ENCODE peak calls at places on chromosome 2, in eight cellular contexts. One of them, this sample, is unnamed.

GRCh38 chr2:191345788-191346187 is 100.6 kb downstream of the MYO1B start:
- DNase-seq in left kidney: no peak
- DNase-seq in CD8-positive, alpha-beta T cell: no peak
- DNase-seq in NCI-H2029: no peak
- DNase-seq in AG20443: no peak
- DNase-seq in H54: no peak
- DNase-seq in T-helper 2 cell: no peak
- DNase-seq in glutamatergic neuron: no peak
- DNase-seq in this sample: no peak

GRCh38 chr2:203692039-203692710 is 14.3 kb upstream of the CD28 start:
- DNase-seq in left kidney: peak; percentile 78
- DNase-seq in CD8-positive, alpha-beta T cell: no peak
- DNase-seq in NCI-H2029: no peak
- DNase-seq in AG20443: no peak
- DNase-seq in H54: no peak
- DNase-seq in T-helper 2 cell: no peak
- DNase-seq in glutamatergic neuron: no peak
- DNase-seq in this sample: no peak

GRCh38 chr2:142217804-142218203 is 87.0 kb upstream of the LRP1B start:
- DNase-seq in left kidney: no peak
- DNase-seq in CD8-positive, alpha-beta T cell: no peak
- DNase-seq in NCI-H2029: no peak
- DNase-seq in AG20443: no peak
- DNase-seq in H54: no peak
- DNase-seq in T-helper 2 cell: no peak
- DNase-seq in glutamatergic neuron: no peak
- DNase-seq in this sample: no peak

GRCh38 chr2:226837787-226838603 is 2.1 kb downstream of the RHBDD1 start:
- DNase-seq in left kidney: no peak
- DNase-seq in CD8-positive, alpha-beta T cell: no peak
- DNase-seq in NCI-H2029: no peak
- DNase-seq in AG20443: no peak
- DNase-seq in H54: no peak
- DNase-seq in T-helper 2 cell: no peak
- DNase-seq in glutamatergic neuron: no peak
- DNase-seq in this sample: no peak

GRCh38 chr2:98664323-98664722 is 55.9 kb downstream of the UNC50 start:
- DNase-seq in left kidney: no peak
- DNase-seq in CD8-positive, alpha-beta T cell: peak; percentile 36
- DNase-seq in NCI-H2029: no peak
- DNase-seq in AG20443: no peak
- DNase-seq in H54: no peak
- DNase-seq in T-helper 2 cell: peak; percentile 74
- DNase-seq in glutamatergic neuron: no peak
- DNase-seq in this sample: no peak

GRCh38 chr2:27139310-27139709 is at the start of gene PRR30:
- DNase-seq in left kidney: no peak
- DNase-seq in CD8-positive, alpha-beta T cell: no peak
- DNase-seq in NCI-H2029: no peak
- DNase-seq in AG20443: no peak
- DNase-seq in H54: no peak
- DNase-seq in T-helper 2 cell: no peak
- DNase-seq in glutamatergic neuron: no peak
- DNase-seq in this sample: no peak

GRCh38 chr2:74876081-74876886 is 42.4 kb downstream of the HK2 start:
- DNase-seq in left kidney: peak; percentile 79
- DNase-seq in CD8-positive, alpha-beta T cell: peak; percentile 15
- DNase-seq in NCI-H2029: peak; percentile 22
- DNase-seq in AG20443: peak; percentile 73
- DNase-seq in H54: peak; percentile 54
- DNase-seq in T-helper 2 cell: peak; percentile 37
- DNase-seq in glutamatergic neuron: no peak
- DNase-seq in this sample: peak; percentile 45

GRCh38 chr2:42105330-42106256 is 57.8 kb downstream of the PKDCC start:
- DNase-seq in left kidney: peak; percentile 77
- DNase-seq in CD8-positive, alpha-beta T cell: peak; percentile 69
- DNase-seq in NCI-H2029: no peak
- DNase-seq in AG20443: no peak
- DNase-seq in H54: no peak
- DNase-seq in T-helper 2 cell: peak; percentile 83
- DNase-seq in glutamatergic neuron: no peak
- DNase-seq in this sample: no peak

GRCh38 chr2:20524412-20525040 is 77.7 kb downstream of the RHOB start:
- DNase-seq in left kidney: peak; percentile 72
- DNase-seq in CD8-positive, alpha-beta T cell: no peak
- DNase-seq in NCI-H2029: no peak
- DNase-seq in AG20443: no peak
- DNase-seq in H54: no peak
- DNase-seq in T-helper 2 cell: no peak
- DNase-seq in glutamatergic neuron: no peak
- DNase-seq in this sample: no peak

GRCh38 chr2:20421988-20422678 is 24.7 kb upstream of the RHOB start:
- DNase-seq in left kidney: no peak
- DNase-seq in CD8-positive, alpha-beta T cell: no peak
- DNase-seq in NCI-H2029: peak; percentile 42
- DNase-seq in AG20443: peak; percentile 92
- DNase-seq in H54: peak; percentile 52
- DNase-seq in T-helper 2 cell: no peak
- DNase-seq in glutamatergic neuron: no peak
- DNase-seq in this sample: no peak

GRCh38 chr2:150339951-150340350 is 147.5 kb downstream of the RND3 start:
- DNase-seq in left kidney: no peak
- DNase-seq in CD8-positive, alpha-beta T cell: no peak
- DNase-seq in NCI-H2029: no peak
- DNase-seq in AG20443: peak; percentile 19
- DNase-seq in H54: no peak
- DNase-seq in T-helper 2 cell: no peak
- DNase-seq in glutamatergic neuron: no peak
- DNase-seq in this sample: no peak

This sample was measured in 8988T.